ENCODE peak calls at places on chromosomes 2 and 18, in four cellular contexts. Q is body of pancreas, K is HCT116, H is A549. B is an unnamed sample.

GRCh38 chr18:27270508-27270907 is 85.4 kb upstream of the CHST9 start:
- DNase-seq in Q (no peak), K (no peak), H (no peak), B (no peak)

GRCh38 chr2:45771251-45771650 is 119.8 kb downstream of the PRKCE start:
- DNase-seq in Q (peak; percentile 36), K (no peak), H (no peak), B (peak; percentile 33)

GRCh38 chr18:14086459-14087231 is 45.6 kb downstream of the ZNF519 start:
- DNase-seq in Q (no peak), K (no peak), H (peak; percentile 2), B (no peak)

GRCh38 chr2:156099382-156099781 is 233.1 kb downstream of the NR4A2 start:
- DNase-seq in Q (no peak), K (no peak), H (no peak), B (no peak)

GRCh38 chr2:11498543-11499034 is 32.6 kb upstream of the E2F6 start:
- DNase-seq in Q (peak; percentile 82), K (no peak), H (no peak), B (peak; percentile 93)

GRCh38 chr18:2982452-2983172 is 30.3 kb downstream of the LPIN2 start:
- DNase-seq in Q (peak; percentile 45), K (no peak), H (no peak), B (no peak)

GRCh38 chr18:79826966-79827365 is 29.2 kb downstream of the KCNG2 start:
- DNase-seq in Q (no peak), K (no peak), H (no peak), B (no peak)

GRCh38 chr18:76573325-76574025 is 78.4 kb upstream of the ZNF516 start:
- DNase-seq in Q (no peak), K (no peak), H (peak; percentile 25), B (no peak)

GRCh38 chr2:173305303-173305702 is 49.4 kb upstream of the CDCA7 start:
- DNase-seq in Q (no peak), K (no peak), H (no peak), B (no peak)

GRCh38 chr2:211347328-211347727 is 790.9 kb downstream of the CPS1 start:
- DNase-seq in Q (no peak), K (no peak), H (no peak), B (no peak)

GRCh38 chr2:172693037-172693436 is 42.6 kb upstream of the RAPGEF4 start:
- DNase-seq in Q (no peak), K (peak; percentile 91), H (peak; percentile 78), B (no peak)

GRCh38 chr18:10454800-10455550 is 540 bp downstream of the APCDD1 start:
- DNase-seq in Q (peak; percentile 66), K (no peak), H (peak; percentile 5), B (no peak)

GRCh38 chr2:27003003-27003402 is 29.8 kb upstream of the TMEM214 start:
- DNase-seq in Q (no peak), K (no peak), H (no peak), B (peak; percentile 3)

GRCh38 chr2:96509114-96509846 is 4.1 kb upstream of the NEURL3 start:
- DNase-seq in Q (peak; percentile 95), K (peak; percentile 77), H (peak; percentile 67), B (peak; percentile 96)

GRCh38 chr18:25533088-25533676 is 181.2 kb upstream of the ZNF521 start:
- DNase-seq in Q (no peak), K (no peak), H (no peak), B (no peak)

GRCh38 chr2:68100189-68100588 is 37.4 kb upstream of the C1D start:
- DNase-seq in Q (no peak), K (no peak), H (no peak), B (no peak)

GRCh38 chr18:63683890-63684289 is 18.9 kb upstream of the SERPINB11 start:
- DNase-seq in Q (no peak), K (no peak), H (no peak), B (no peak)

DNA sequence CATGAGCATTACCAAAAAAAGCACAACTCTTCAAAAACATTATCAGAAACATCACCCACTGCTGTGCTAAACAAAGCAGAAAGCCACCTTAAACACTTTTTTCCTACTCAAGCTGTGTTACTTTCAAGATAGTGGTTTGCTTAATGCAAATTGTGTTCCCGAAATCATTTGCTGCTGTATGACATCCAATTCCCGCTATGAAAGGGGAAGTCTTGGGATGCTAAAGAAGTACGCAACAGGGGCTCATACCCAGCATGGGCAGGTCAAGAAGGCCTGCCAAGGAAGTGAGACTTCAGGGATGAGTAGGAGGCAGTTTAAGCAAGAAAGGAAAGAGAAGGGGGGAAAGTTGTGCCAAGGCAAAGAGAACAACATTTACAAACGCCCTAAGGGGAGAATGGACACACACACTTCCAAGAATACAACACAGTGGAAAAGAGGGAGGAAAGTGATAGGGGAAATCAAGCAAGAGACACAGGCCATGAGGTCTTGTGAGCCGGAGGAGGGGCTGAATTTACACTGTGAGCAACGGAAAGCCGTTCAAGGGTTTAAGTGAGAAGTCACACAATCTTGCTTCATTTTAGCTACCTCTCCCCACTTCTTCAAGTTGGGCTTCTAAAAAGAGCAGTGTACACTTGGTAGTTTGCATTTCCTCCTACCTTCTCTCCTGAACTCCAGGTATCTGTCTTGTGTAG is 4.1 kb downstream of the PTPN2 start:
- DNase-seq in Q (no peak), K (no peak), H (no peak), B (no peak)
- H3K4me3 ChIP-seq in Q (no peak overlapping the region), K (no peak overlapping the region), H (no peak overlapping the region), B (no peak overlapping the region)

GRCh38 chr2:135821190-135821589 is 15.8 kb downstream of the LCT start:
- DNase-seq in Q (no peak), K (no peak), H (no peak), B (no peak)

GRCh38 chr2:135817466-135817865 is 19.5 kb downstream of the LCT start:
- DNase-seq in Q (no peak), K (no peak), H (no peak), B (no peak)

GRCh38 chr2:135817946-135818345 is 19.0 kb downstream of the LCT start:
- DNase-seq in Q (no peak), K (no peak), H (no peak), B (no peak)

GRCh38 chr2:135820003-135820618 is 16.9 kb downstream of the LCT start:
- DNase-seq in Q (no peak), K (no peak), H (no peak), B (no peak)

GRCh38 chr2:135819211-135819610 is 17.8 kb downstream of the LCT start:
- DNase-seq in Q (no peak), K (peak; percentile 21), H (peak; percentile 18), B (no peak)
- TF ChIP-seq CTCF in Q (no peak), K (peak; percentile 66), H (peak; percentile 39), B (no peak)

GRCh38 chr2:8118940-8119781 is 562.7 kb upstream of the ID2 start:
- DNase-seq in Q (no peak), K (no peak), H (no peak), B (no peak)

GRCh38 chr2:8121826-8122505 is 559.9 kb upstream of the ID2 start:
- DNase-seq in Q (no peak), K (no peak), H (no peak), B (no peak)

GRCh38 chr2:8120979-8121825 is 560.7 kb upstream of the ID2 start:
- DNase-seq in Q (no peak), K (no peak), H (no peak), B (no peak)

GRCh38 chr2:8122506-8122898 is 559.4 kb upstream of the ID2 start:
- DNase-seq in Q (no peak), K (no peak), H (no peak), B (no peak)

GRCh38 chr2:8119782-8120551 is 561.9 kb upstream of the ID2 start:
- DNase-seq in Q (peak; percentile 23), K (no peak), H (no peak), B (no peak)
- TF ChIP-seq POLR2A in Q (peak; percentile 13), K (no peak), H (no peak), B (no peak)

GRCh38 chr2:113854970-113855740 is 34.7 kb upstream of the ACTR3 start:
- DNase-seq in Q (no peak), K (no peak), H (no peak), B (no peak)
- H3K4me3 ChIP-seq in Q (no peak overlapping the region), K (no peak overlapping the region), H (no peak overlapping the region), B (no peak overlapping the region)

GRCh38 chr2:135259116-135259515 is 207.0 kb downstream of the RAB3GAP1 start:
- DNase-seq in Q (no peak), K (no peak), H (no peak), B (no peak)

GRCh38 chr2:135256531-135257258 is 204.6 kb downstream of the RAB3GAP1 start:
- DNase-seq in Q (no peak), K (no peak), H (no peak), B (no peak)

GRCh38 chr2:135255208-135255607 is 203.1 kb downstream of the RAB3GAP1 start:
- DNase-seq in Q (no peak), K (no peak), H (no peak), B (no peak)

GRCh38 chr2:135257383-135258090 is 205.4 kb downstream of the RAB3GAP1 start:
- DNase-seq in Q (no peak), K (no peak), H (no peak), B (no peak)

GRCh38 chr2:135258193-135258592 is 206.1 kb downstream of the RAB3GAP1 start:
- DNase-seq in Q (no peak), K (no peak), H (no peak), B (no peak)
- TF ChIP-seq CTCF in Q (no peak), K (no peak), H (no peak), B (no peak)

B was measured in lower leg skin.